ENCODE peak calls at places on chromosomes 16 and 17, in five cellular contexts. T is Panc1; D is PC-9; R is substantia nigra; I is CD4-positive, alpha-beta memory T cell. V is an unnamed sample.

GRCh38 chr17:74244128-74244527 is 29.9 kb upstream of the DNAI2 start:
- DNase-seq in T (no peak), D (no peak), R (no peak), I (no peak), V (no peak)

GRCh38 chr17:45149669-45150603 is 1.7 kb downstream of the HEXIM1 start:
- DNase-seq in T (no peak), D (peak; percentile 22), R (no peak), I (peak; percentile 26), V (peak; percentile 79)

GRCh38 chr16:28981517-28981916 is 3.3 kb upstream of the LAT start:
- DNase-seq in T (peak; percentile 17), D (no peak), R (no peak), I (no peak), V (no peak)

GRCh38 chr17:49494937-49495841 is at the start of gene NGFR:
- DNase-seq in T (no peak), D (peak; percentile 27), R (no peak), I (peak; percentile 47), V (peak; percentile 52)

GRCh38 chr17:30332057-30332542 is 1.8 kb downstream of the TMIGD1 start:
- DNase-seq in T (no peak), D (no peak), R (no peak), I (peak; percentile 83), V (no peak)

GRCh38 chr17:27533874-27534815 is 77.9 kb downstream of the KSR1 start:
- DNase-seq in T (no peak), D (peak; percentile 34), R (no peak), I (no peak), V (no peak)

GRCh38 chr16:82900611-82901010 is 273.8 kb downstream of the CDH13 start:
- DNase-seq in T (no peak), D (no peak), R (no peak), I (no peak), V (no peak)

GRCh38 chr17:29135464-29135863 is 44.7 kb downstream of the MYO18A start:
- DNase-seq in T (no peak), D (no peak), R (no peak), I (no peak), V (no peak)

GRCh38 chr16:65837431-65837986 is 529.0 kb upstream of the CDH5 start:
- DNase-seq in T (no peak), D (no peak), R (no peak), I (no peak), V (no peak)

GRCh38 chr17:81401727-81402529 is 6.7 kb downstream of the BAHCC1 start:
- DNase-seq in T (no peak), D (no peak), R (no peak), I (no peak), V (peak; percentile 11)

GRCh38 chr17:77217566-77217965 is 76.8 kb downstream of the SEC14L1 start:
- DNase-seq in T (no peak), D (no peak), R (no peak), I (no peak), V (no peak)

GRCh38 chr16:67164599-67165061 is at the start of gene HSF4:
- DNase-seq in T (no peak), D (no peak), R (no peak), I (no peak), V (no peak)

GRCh38 chr16:9042533-9042932 is 48.9 kb upstream of the HAPSTR1 start:
- DNase-seq in T (no peak), D (no peak), R (no peak), I (no peak), V (no peak)

GRCh38 chr17:7867881-7868329 is 10.1 kb downstream of the CYB5D1 start:
- DNase-seq in T (no peak), D (no peak), R (no peak), I (peak; percentile 36), V (no peak)

GRCh38 chr17:74631468-74632195 is 8.1 kb upstream of the CD300E start:
- DNase-seq in T (no peak), D (no peak), R (no peak), I (no peak), V (no peak)

GRCh38 chr17:13909901-13910519 is 159.3 kb upstream of the COX10 start:
- DNase-seq in T (no peak), D (no peak), R (no peak), I (no peak), V (no peak)

GRCh38 chr16:31420037-31420436 is 8.1 kb downstream of the COX6A2 start:
- DNase-seq in T (no peak), D (no peak), R (no peak), I (no peak), V (no peak)

GRCh38 chr17:4948997-4949320 is 629 bp upstream of the PFN1 start:
- DNase-seq in T (no peak), D (peak; percentile 92), R (no peak), I (peak; percentile 79), V (peak; percentile 47)

GRCh38 chr17:58280480-58281217 is at the start of gene MPO:
- DNase-seq in T (no peak), D (no peak), R (no peak), I (no peak), V (no peak)

GRCh38 chr17:395179-395578 is 42.6 kb upstream of the RPH3AL start:
- DNase-seq in T (no peak), D (no peak), R (no peak), I (no peak), V (no peak)

GRCh38 chr17:74704536-74704935 is 8.2 kb downstream of the CD300LF start:
- DNase-seq in T (no peak), D (no peak), R (no peak), I (no peak), V (no peak)

GRCh38 chr17:66636111-66636510 is 198.8 kb upstream of the CACNG5 start:
- DNase-seq in T (no peak), D (peak; percentile 39), R (no peak), I (no peak), V (peak; percentile 69)

GRCh38 chr16:89323120-89323960 is 105.8 kb downstream of the ZNF778 start:
- DNase-seq in T (no peak), D (no peak), R (no peak), I (no peak), V (no peak)
- H3K27ac ChIP-seq in T (peak overlapping the region; percentile 93), D (peak overlapping the region; percentile 52), R (no peak overlapping the region), I (no peak overlapping the region), V (no peak overlapping the region)

GRCh38 chr17:54451051-54451450 is 449.6 kb upstream of the TOM1L1 start:
- DNase-seq in T (no peak), D (no peak), R (no peak), I (no peak), V (no peak)
- H3K27ac ChIP-seq in T (no peak overlapping the region), D (no peak overlapping the region), R (no peak overlapping the region), I (no peak overlapping the region), V (no peak overlapping the region)

DNA sequence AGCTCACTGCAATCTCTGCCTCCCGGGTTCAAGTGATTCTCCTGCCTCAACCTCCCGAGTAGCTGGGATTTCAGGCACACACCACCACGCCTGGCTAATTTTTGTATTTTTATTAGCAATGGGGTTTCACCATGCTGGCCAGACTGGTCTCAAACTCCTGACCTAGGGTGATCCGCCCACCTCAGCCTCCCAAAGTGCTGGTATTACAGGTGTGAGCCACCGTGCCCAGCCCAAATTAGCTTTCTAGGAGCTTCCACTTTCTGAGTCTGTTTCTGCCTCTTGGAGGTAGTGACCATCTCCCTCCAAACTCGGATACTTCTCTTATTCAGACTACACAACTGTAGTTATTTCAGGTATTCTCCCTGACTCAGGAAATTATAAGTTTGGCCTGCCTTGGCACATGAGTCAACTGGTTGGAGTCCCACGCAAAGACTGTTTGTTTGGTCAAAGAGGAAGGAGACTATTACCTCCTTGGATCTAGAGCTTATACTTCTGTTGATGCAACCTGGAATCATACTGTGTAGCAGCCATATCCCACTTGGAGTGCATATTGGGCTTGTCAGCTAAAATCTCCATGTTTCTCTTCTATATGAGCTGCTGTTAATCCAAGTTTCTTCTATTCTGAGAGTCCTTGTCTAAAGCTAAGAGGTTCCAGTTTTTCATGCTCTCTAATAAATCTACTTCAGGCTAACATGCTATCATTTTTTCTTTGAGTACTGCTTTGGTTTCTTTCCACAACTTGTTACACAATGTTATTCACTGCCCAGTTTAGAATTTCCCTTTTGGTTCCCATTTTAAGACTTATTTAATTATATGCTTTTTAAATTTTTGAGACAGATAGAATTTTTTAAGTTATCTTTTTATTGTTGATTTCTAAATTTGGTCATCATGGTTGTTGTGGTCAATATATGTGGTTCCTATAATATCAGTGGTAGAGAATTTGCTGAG is 7.5 kb downstream of the IL4R start:
- DNase-seq in T (no peak), D (no peak), R (no peak), I (no peak), V (no peak)
- H3K27ac ChIP-seq in T (no peak overlapping the region), D (peak overlapping the region; percentile 98), R (no peak overlapping the region), I (no peak overlapping the region), V (no peak overlapping the region)

GRCh38 chr16:69498926-69499325 is 66.8 kb upstream of the NFAT5 start:
- DNase-seq in T (no peak), D (no peak), R (no peak), I (no peak), V (no peak)

GRCh38 chr16:69503244-69503643 is 62.5 kb upstream of the NFAT5 start:
- DNase-seq in T (no peak), D (no peak), R (no peak), I (no peak), V (no peak)

GRCh38 chr16:69500496-69500895 is 65.3 kb upstream of the NFAT5 start:
- DNase-seq in T (no peak), D (no peak), R (no peak), I (no peak), V (no peak)

GRCh38 chr16:69499541-69500255 is 66.1 kb upstream of the NFAT5 start:
- DNase-seq in T (no peak), D (no peak), R (no peak), I (no peak), V (no peak)

DNA sequence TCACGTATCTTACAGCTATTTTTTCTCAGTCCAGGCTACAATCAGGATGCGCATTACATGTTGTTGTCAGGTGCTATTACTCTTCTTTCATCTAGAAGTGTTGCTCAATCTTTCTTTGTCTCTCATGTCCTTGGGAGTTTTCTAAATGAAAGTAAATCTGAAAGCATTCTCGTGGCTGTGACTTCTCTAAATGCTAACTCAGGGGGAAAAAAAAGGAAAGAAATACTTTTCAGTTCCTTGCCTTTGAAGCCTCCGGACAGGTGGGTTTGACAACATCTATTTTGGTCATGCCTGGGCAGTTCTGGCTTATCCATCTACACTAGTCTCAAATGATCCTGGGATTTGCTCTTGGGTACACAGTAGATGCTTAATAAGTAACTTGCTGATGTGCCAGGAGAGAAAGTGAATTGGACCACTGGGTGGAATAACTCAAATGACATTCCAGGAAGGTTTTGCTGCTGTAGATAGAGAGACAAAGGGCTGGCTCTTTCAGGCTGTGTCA is 63.8 kb upstream of the NFAT5 start:
- DNase-seq in T (no peak), D (no peak), R (no peak), I (no peak), V (no peak)
- H3K27ac ChIP-seq in T (peak overlapping the region; percentile 13), D (no peak overlapping the region), R (no peak overlapping the region), I (no peak overlapping the region), V (no peak overlapping the region)

GRCh38 chr17:82598256-82599011 is 49.8 kb downstream of the WDR45B start:
- DNase-seq in T (no peak), D (no peak), R (no peak), I (no peak), V (no peak)
- H3K27ac ChIP-seq in T (no peak overlapping the region), D (no peak overlapping the region), R (peak overlapping the region; percentile 49), I (no peak overlapping the region), V (no peak overlapping the region)

V was measured in caudate nucleus.